ENCODE peak calls at places on chromosomes 12 and 14, in eight cellular contexts. One of them, this sample, is unnamed.

GRCh38 chr12:109310247-109311125 is 1.4 kb upstream of the FOXN4 start:
- DNase-seq in GM23338: peak
- DNase-seq in A549: no peak
- DNase-seq in neural progenitor cell: peak
- DNase-seq in mesendoderm: no peak
- DNase-seq in OCI-LY7: peak
- DNase-seq in fibroblast of lung: no peak
- DNase-seq in K562: peak
- DNase-seq in this sample: peak

GRCh38 chr12:132461526-132461925 is 28.4 kb upstream of the FBRSL1 start:
- DNase-seq in GM23338: no peak
- DNase-seq in A549: no peak
- DNase-seq in neural progenitor cell: no peak
- DNase-seq in mesendoderm: no peak
- DNase-seq in OCI-LY7: no peak
- DNase-seq in fibroblast of lung: peak
- DNase-seq in K562: no peak
- DNase-seq in this sample: no peak

GRCh38 chr12:30989754-30990153 is 63.2 kb downstream of the TSPAN11 start:
- DNase-seq in GM23338: peak
- DNase-seq in A549: peak
- DNase-seq in neural progenitor cell: peak
- DNase-seq in mesendoderm: peak
- DNase-seq in OCI-LY7: peak
- DNase-seq in fibroblast of lung: peak
- DNase-seq in K562: peak
- DNase-seq in this sample: peak

GRCh38 chr12:39443704-39444234 is 849 bp upstream of the KIF21A start:
- DNase-seq in GM23338: no peak
- DNase-seq in A549: peak
- DNase-seq in neural progenitor cell: peak
- DNase-seq in mesendoderm: peak
- DNase-seq in OCI-LY7: no peak
- DNase-seq in fibroblast of lung: peak
- DNase-seq in K562: no peak
- DNase-seq in this sample: no peak

GRCh38 chr12:49982246-49983229 is 9.8 kb downstream of the AQP6 start:
- DNase-seq in GM23338: no peak
- DNase-seq in A549: no peak
- DNase-seq in neural progenitor cell: no peak
- DNase-seq in mesendoderm: no peak
- DNase-seq in OCI-LY7: no peak
- DNase-seq in fibroblast of lung: no peak
- DNase-seq in K562: no peak
- DNase-seq in this sample: no peak

GRCh38 chr14:54692261-54692861 is 125.4 kb downstream of the SAMD4A start:
- DNase-seq in GM23338: no peak
- DNase-seq in A549: no peak
- DNase-seq in neural progenitor cell: no peak
- DNase-seq in mesendoderm: no peak
- DNase-seq in OCI-LY7: no peak
- DNase-seq in fibroblast of lung: peak
- DNase-seq in K562: no peak
- DNase-seq in this sample: no peak

GRCh38 chr12:47896633-47897032 is 8.2 kb downstream of the VDR start:
- DNase-seq in GM23338: peak
- DNase-seq in A549: peak
- DNase-seq in neural progenitor cell: no peak
- DNase-seq in mesendoderm: no peak
- DNase-seq in OCI-LY7: no peak
- DNase-seq in fibroblast of lung: no peak
- DNase-seq in K562: no peak
- DNase-seq in this sample: no peak

GRCh38 chr12:78651755-78652154 is 212.8 kb upstream of the SYT1 start:
- DNase-seq in GM23338: peak
- DNase-seq in A549: no peak
- DNase-seq in neural progenitor cell: peak
- DNase-seq in mesendoderm: peak
- DNase-seq in OCI-LY7: no peak
- DNase-seq in fibroblast of lung: peak
- DNase-seq in K562: no peak
- DNase-seq in this sample: no peak

GRCh38 chr14:54278087-54278486 is 118.7 kb upstream of the CDKN3 start:
- DNase-seq in GM23338: no peak
- DNase-seq in A549: no peak
- DNase-seq in neural progenitor cell: no peak
- DNase-seq in mesendoderm: no peak
- DNase-seq in OCI-LY7: peak
- DNase-seq in fibroblast of lung: no peak
- DNase-seq in K562: no peak
- DNase-seq in this sample: no peak

GRCh38 chr12:21656931-21657335 is 709 bp downstream of the LDHB start:
- DNase-seq in GM23338: peak
- DNase-seq in A549: peak
- DNase-seq in neural progenitor cell: peak
- DNase-seq in mesendoderm: peak
- DNase-seq in OCI-LY7: peak
- DNase-seq in fibroblast of lung: peak
- DNase-seq in K562: peak
- DNase-seq in this sample: peak

GRCh38 chr12:40058721-40059190 is 47.1 kb downstream of the SLC2A13 start:
- DNase-seq in GM23338: no peak
- DNase-seq in A549: no peak
- DNase-seq in neural progenitor cell: no peak
- DNase-seq in mesendoderm: no peak
- DNase-seq in OCI-LY7: no peak
- DNase-seq in fibroblast of lung: peak
- DNase-seq in K562: no peak
- DNase-seq in this sample: no peak

GRCh38 chr14:64038857-64039542 is 186.2 kb downstream of the SYNE2 start:
- DNase-seq in GM23338: no peak
- DNase-seq in A549: no peak
- DNase-seq in neural progenitor cell: no peak
- DNase-seq in mesendoderm: no peak
- DNase-seq in OCI-LY7: no peak
- DNase-seq in fibroblast of lung: no peak
- DNase-seq in K562: no peak
- DNase-seq in this sample: no peak

GRCh38 chr14:22282429-22282828 is 306.6 kb downstream of the DAD1 start:
- DNase-seq in GM23338: no peak
- DNase-seq in A549: no peak
- DNase-seq in neural progenitor cell: no peak
- DNase-seq in mesendoderm: no peak
- DNase-seq in OCI-LY7: peak
- DNase-seq in fibroblast of lung: no peak
- DNase-seq in K562: no peak
- DNase-seq in this sample: no peak

GRCh38 chr12:57811028-57811755 is 7.3 kb downstream of the AVIL start:
- DNase-seq in GM23338: no peak
- DNase-seq in A549: no peak
- DNase-seq in neural progenitor cell: no peak
- DNase-seq in mesendoderm: no peak
- DNase-seq in OCI-LY7: no peak
- DNase-seq in fibroblast of lung: no peak
- DNase-seq in K562: no peak
- DNase-seq in this sample: no peak

GRCh38 chr14:50647282-50647681 is 20.8 kb downstream of the SAV1 start:
- DNase-seq in GM23338: no peak
- DNase-seq in A549: no peak
- DNase-seq in neural progenitor cell: no peak
- DNase-seq in mesendoderm: no peak
- DNase-seq in OCI-LY7: peak
- DNase-seq in fibroblast of lung: no peak
- DNase-seq in K562: no peak
- DNase-seq in this sample: peak

GRCh38 chr12:50195832-50196231 is 28.7 kb upstream of the CERS5 start:
- DNase-seq in GM23338: no peak
- DNase-seq in A549: no peak
- DNase-seq in neural progenitor cell: no peak
- DNase-seq in mesendoderm: no peak
- DNase-seq in OCI-LY7: no peak
- DNase-seq in fibroblast of lung: no peak
- DNase-seq in K562: no peak
- DNase-seq in this sample: no peak

GRCh38 chr12:27085654-27086053 is 3.3 kb upstream of the C12orf71 start:
- DNase-seq in GM23338: no peak
- DNase-seq in A549: no peak
- DNase-seq in neural progenitor cell: no peak
- DNase-seq in mesendoderm: no peak
- DNase-seq in OCI-LY7: no peak
- DNase-seq in fibroblast of lung: peak
- DNase-seq in K562: no peak
- DNase-seq in this sample: no peak

GRCh38 chr14:101230161-101230850 is 326.8 kb upstream of the RTL1 start:
- DNase-seq in GM23338: peak
- DNase-seq in A549: peak
- DNase-seq in neural progenitor cell: no peak
- DNase-seq in mesendoderm: peak
- DNase-seq in OCI-LY7: no peak
- DNase-seq in fibroblast of lung: no peak
- DNase-seq in K562: no peak
- DNase-seq in this sample: no peak

GRCh38 chr12:111337371-111337770 is 31.5 kb downstream of the PHETA1 start:
- DNase-seq in GM23338: no peak
- DNase-seq in A549: no peak
- DNase-seq in neural progenitor cell: no peak
- DNase-seq in mesendoderm: no peak
- DNase-seq in OCI-LY7: no peak
- DNase-seq in fibroblast of lung: no peak
- DNase-seq in K562: no peak
- DNase-seq in this sample: no peak

GRCh38 chr14:97920201-97920600 is 1123.0 kb downstream of the VRK1 start:
- DNase-seq in GM23338: no peak
- DNase-seq in A549: no peak
- DNase-seq in neural progenitor cell: no peak
- DNase-seq in mesendoderm: no peak
- DNase-seq in OCI-LY7: no peak
- DNase-seq in fibroblast of lung: no peak
- DNase-seq in K562: no peak
- DNase-seq in this sample: no peak

GRCh38 chr12:94983321-94983720 is 20.2 kb downstream of the NDUFA12 start:
- DNase-seq in GM23338: no peak
- DNase-seq in A549: no peak
- DNase-seq in neural progenitor cell: no peak
- DNase-seq in mesendoderm: no peak
- DNase-seq in OCI-LY7: no peak
- DNase-seq in fibroblast of lung: peak
- DNase-seq in K562: no peak
- DNase-seq in this sample: no peak

DNA sequence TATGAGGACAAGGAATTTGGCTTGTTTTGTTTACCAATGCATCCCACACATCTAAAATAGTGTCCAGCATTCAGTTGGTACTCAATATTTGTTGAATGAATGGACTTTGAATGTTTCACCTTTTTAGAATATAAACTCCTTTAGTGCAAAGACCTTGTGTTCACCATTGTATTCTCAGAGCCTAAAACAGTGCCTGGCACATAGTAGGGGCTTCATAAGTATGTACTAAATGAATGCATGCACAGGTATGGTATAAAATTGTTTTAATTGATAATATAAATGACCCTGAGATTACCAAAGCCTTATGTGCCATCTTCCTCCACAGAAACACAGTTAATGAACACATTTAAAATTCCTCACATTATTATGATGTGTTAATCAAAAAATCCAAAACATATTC is 5.0 kb upstream of the NFYB start:
- DNase-seq in GM23338: no peak
- DNase-seq in A549: no peak
- DNase-seq in neural progenitor cell: no peak
- DNase-seq in mesendoderm: no peak
- DNase-seq in OCI-LY7: no peak
- DNase-seq in fibroblast of lung: no peak
- DNase-seq in K562: no peak
- DNase-seq in this sample: no peak
- H3K4me2 ChIP-seq in GM23338: no peak
- H3K4me2 ChIP-seq in A549: no peak
- H3K4me2 ChIP-seq in neural progenitor cell: no peak
- H3K4me2 ChIP-seq in mesendoderm: no peak
- H3K4me2 ChIP-seq in OCI-LY7: no peak
- H3K4me2 ChIP-seq in fibroblast of lung: no peak
- H3K4me2 ChIP-seq in K562: no peak
- H3K4me2 ChIP-seq in this sample: no peak

GRCh38 chr14:91945776-91946305 is 1.7 kb downstream of the FBLN5 start:
- DNase-seq in GM23338: no peak
- DNase-seq in A549: no peak
- DNase-seq in neural progenitor cell: no peak
- DNase-seq in mesendoderm: no peak
- DNase-seq in OCI-LY7: no peak
- DNase-seq in fibroblast of lung: no peak
- DNase-seq in K562: no peak
- DNase-seq in this sample: no peak
- H3K4me2 ChIP-seq in GM23338: no peak
- H3K4me2 ChIP-seq in A549: no peak
- H3K4me2 ChIP-seq in neural progenitor cell: no peak
- H3K4me2 ChIP-seq in mesendoderm: no peak
- H3K4me2 ChIP-seq in OCI-LY7: no peak
- H3K4me2 ChIP-seq in fibroblast of lung: peak
- H3K4me2 ChIP-seq in K562: no peak
- H3K4me2 ChIP-seq in this sample: no peak

GRCh38 chr14:61254803-61255526 is 26.2 kb downstream of the TMEM30B start:
- DNase-seq in GM23338: peak
- DNase-seq in A549: no peak
- DNase-seq in neural progenitor cell: peak
- DNase-seq in mesendoderm: peak
- DNase-seq in OCI-LY7: no peak
- DNase-seq in fibroblast of lung: no peak
- DNase-seq in K562: no peak
- DNase-seq in this sample: no peak

GRCh38 chr14:61255968-61256367 is 25.2 kb downstream of the TMEM30B start:
- DNase-seq in GM23338: no peak
- DNase-seq in A549: no peak
- DNase-seq in neural progenitor cell: no peak
- DNase-seq in mesendoderm: no peak
- DNase-seq in OCI-LY7: no peak
- DNase-seq in fibroblast of lung: no peak
- DNase-seq in K562: no peak
- DNase-seq in this sample: no peak

GRCh38 chr14:61253064-61253753 is 27.9 kb downstream of the TMEM30B start:
- DNase-seq in GM23338: no peak
- DNase-seq in A549: no peak
- DNase-seq in neural progenitor cell: no peak
- DNase-seq in mesendoderm: no peak
- DNase-seq in OCI-LY7: peak
- DNase-seq in fibroblast of lung: no peak
- DNase-seq in K562: no peak
- DNase-seq in this sample: no peak

GRCh38 chr14:61250063-61250462 is 31.1 kb downstream of the TMEM30B start:
- DNase-seq in GM23338: no peak
- DNase-seq in A549: no peak
- DNase-seq in neural progenitor cell: no peak
- DNase-seq in mesendoderm: no peak
- DNase-seq in OCI-LY7: no peak
- DNase-seq in fibroblast of lung: no peak
- DNase-seq in K562: no peak
- DNase-seq in this sample: no peak

GRCh38 chr14:61252354-61253063 is 28.6 kb downstream of the TMEM30B start:
- DNase-seq in GM23338: peak
- DNase-seq in A549: peak
- DNase-seq in neural progenitor cell: peak
- DNase-seq in mesendoderm: peak
- DNase-seq in OCI-LY7: peak
- DNase-seq in fibroblast of lung: peak
- DNase-seq in K562: peak
- DNase-seq in this sample: peak
- H3K4me2 ChIP-seq in GM23338: no peak
- H3K4me2 ChIP-seq in A549: peak
- H3K4me2 ChIP-seq in neural progenitor cell: no peak
- H3K4me2 ChIP-seq in mesendoderm: no peak
- H3K4me2 ChIP-seq in OCI-LY7: peak
- H3K4me2 ChIP-seq in fibroblast of lung: peak
- H3K4me2 ChIP-seq in K562: no peak
- H3K4me2 ChIP-seq in this sample: no peak

GRCh38 chr14:99751539-99752485 is 41.4 kb upstream of the EML1 start:
- DNase-seq in GM23338: no peak
- DNase-seq in A549: no peak
- DNase-seq in neural progenitor cell: no peak
- DNase-seq in mesendoderm: no peak
- DNase-seq in OCI-LY7: no peak
- DNase-seq in fibroblast of lung: peak
- DNase-seq in K562: no peak
- DNase-seq in this sample: no peak
- H3K4me2 ChIP-seq in GM23338: no peak
- H3K4me2 ChIP-seq in A549: peak
- H3K4me2 ChIP-seq in neural progenitor cell: no peak
- H3K4me2 ChIP-seq in mesendoderm: no peak
- H3K4me2 ChIP-seq in OCI-LY7: no peak
- H3K4me2 ChIP-seq in fibroblast of lung: peak
- H3K4me2 ChIP-seq in K562: no peak
- H3K4me2 ChIP-seq in this sample: no peak